ENCODE peak calls at places on chromosomes 4 and X, in five cellular contexts. D is MCF 10A, R is mesothelial cell of epicardium, X is suprapubic skin, Z is NCI-H226. W is an unnamed sample.

GRCh38 chr4:112905728-112906127 is 143.7 kb upstream of the ANK2 start:
- DNase-seq in D (peak; percentile 11), R (no peak), X (no peak), Z (no peak), W (no peak)

GRCh38 chrX:79270401-79270800 is 96.7 kb downstream of the ITM2A start:
- DNase-seq in D (peak; percentile 41), R (no peak), X (no peak), Z (no peak), W (peak; percentile 41)

GRCh38 chr4:54879576-54879975 is 221.8 kb downstream of the KIT start:
- DNase-seq in D (peak; percentile 10), R (no peak), X (no peak), Z (peak; percentile 81), W (no peak)

GRCh38 chr4:121706595-121707021 is 9.8 kb upstream of the ANXA5 start:
- DNase-seq in D (no peak), R (no peak), X (no peak), Z (no peak), W (no peak)

GRCh38 chrX:154655346-154655745 is 2.0 kb upstream of the CTAG2 start:
- DNase-seq in D (no peak), R (no peak), X (no peak), Z (no peak), W (no peak)

GRCh38 chr4:2462218-2462991 is 6.5 kb upstream of the RNF4 start:
- DNase-seq in D (peak; percentile 52), R (peak; percentile 79), X (no peak), Z (peak; percentile 50), W (no peak)

GRCh38 chr4:167721574-167721973 is 370.8 kb upstream of the ANXA10 start:
- DNase-seq in D (no peak), R (no peak), X (no peak), Z (no peak), W (no peak)

GRCh38 chr4:122759639-122760310 is 27.3 kb downstream of the BBS12 start:
- DNase-seq in D (no peak), R (no peak), X (no peak), Z (no peak), W (no peak)

GRCh38 chr4:76306882-76307669 is 543 bp downstream of the STBD1 start:
- DNase-seq in D (peak; percentile 70), R (peak; percentile 59), X (peak; percentile 71), Z (no peak), W (peak; percentile 49)

GRCh38 chr4:77800483-77801259 is 18.5 kb downstream of the CNOT6L start:
- DNase-seq in D (no peak), R (no peak), X (no peak), Z (no peak), W (no peak)

GRCh38 chr4:90495936-90496335 is 368.7 kb downstream of the CCSER1 start:
- DNase-seq in D (no peak), R (no peak), X (no peak), Z (no peak), W (no peak)

GRCh38 chrX:632391-633042 is 1.9 kb downstream of the SHOX start:
- DNase-seq in D (no peak), R (no peak), X (no peak), Z (no peak), W (no peak)